ENCODE peak calls at places on chromosomes 3 and 15, in seven cellular contexts. I is psoas muscle, K is AG04450, O is thoracic aorta, H is fibroblast of lung, W is right cardiac atrium, C is gastrocnemius medialis. A is an unnamed sample.
A peak's percentile ranks its signal among the peaks of the same experiment; 100 is the strongest.

GRCh38 chr3:128569756-128570155 is 76.8 kb upstream of the GATA2 start:
- DNase-seq in I (no peak), K (no peak), O (no peak), H (no peak), W (no peak), C (no peak), A (no peak)

GRCh38 chr15:94674251-94674650 is 442.9 kb downstream of the MCTP2 start:
- DNase-seq in I (no peak), K (no peak), O (no peak), H (peak; percentile 37), W (no peak), C (no peak), A (peak; percentile 1)

GRCh38 chr3:141414141-141414689 is 45.9 kb downstream of the ZBTB38 start:
- DNase-seq in I (peak; percentile 53), K (no peak), O (no peak), H (no peak), W (no peak), C (no peak), A (peak; percentile 57)

GRCh38 chr3:182862159-182862860 is 69.0 kb downstream of the ATP11B start:
- DNase-seq in I (no peak), K (no peak), O (no peak), H (no peak), W (no peak), C (no peak), A (no peak)

GRCh38 chr3:125582707-125583106 is 12.6 kb downstream of the OSBPL11 start:
- DNase-seq in I (no peak), K (no peak), O (no peak), H (peak; percentile 27), W (no peak), C (no peak), A (peak; percentile 18)

GRCh38 chr3:189144645-189145044 is 27.1 kb upstream of the TPRG1 start:
- DNase-seq in I (no peak), K (no peak), O (no peak), H (peak; percentile 55), W (no peak), C (no peak), A (peak; percentile 68)

GRCh38 chr3:99825239-99825638 is 7.6 kb downstream of the CMSS1 start:
- DNase-seq in I (no peak), K (no peak), O (no peak), H (no peak), W (no peak), C (no peak), A (no peak)

GRCh38 chr3:5143459-5143858 is 21.4 kb downstream of the ARL8B start:
- DNase-seq in I (no peak), K (no peak), O (no peak), H (no peak), W (no peak), C (no peak), A (no peak)

GRCh38 chr3:10762611-10763247 is 53.3 kb upstream of the SLC6A11 start:
- DNase-seq in I (no peak), K (no peak), O (no peak), H (no peak), W (no peak), C (no peak), A (no peak)

GRCh38 chr3:4988815-4989648 is 9.8 kb downstream of the BHLHE40 start:
- DNase-seq in I (peak; percentile 86), K (no peak), O (no peak), H (peak; percentile 77), W (peak; percentile 47), C (peak; percentile 97), A (no peak)

GRCh38 chr3:110180733-110181132 is 843.4 kb upstream of the DPPA4 start:
- DNase-seq in I (peak; percentile 25), K (no peak), O (no peak), H (peak; percentile 69), W (no peak), C (peak; percentile 34), A (no peak)

GRCh38 chr3:20450611-20451010 is 264.6 kb upstream of the SGO1 start:
- DNase-seq in I (no peak), K (no peak), O (no peak), H (no peak), W (no peak), C (no peak), A (no peak)

GRCh38 chr15:31178705-31179104 is 77.2 kb upstream of the TRPM1 start:
- DNase-seq in I (no peak), K (no peak), O (no peak), H (no peak), W (no peak), C (no peak), A (no peak)

GRCh38 chr3:179414804-179415203 is 36.5 kb downstream of the GNB4 start:
- DNase-seq in I (no peak), K (no peak), O (no peak), H (no peak), W (no peak), C (no peak), A (no peak)

GRCh38 chr3:106114220-106114619 is 245.4 kb upstream of the CBLB start:
- DNase-seq in I (no peak), K (no peak), O (no peak), H (peak; percentile 47), W (no peak), C (no peak), A (peak; percentile 66)

GRCh38 chr3:45105855-45106655 is 40.1 kb downstream of the CDCP1 start:
- DNase-seq in I (no peak), K (peak; percentile 75), O (no peak), H (peak; percentile 87), W (no peak), C (no peak), A (no peak)

GRCh38 chr3:48474619-48475018 is 28.1 kb downstream of the ATRIP start:
- DNase-seq in I (no peak), K (no peak), O (no peak), H (no peak), W (no peak), C (no peak), A (no peak)

GRCh38 chr3:58963928-58964497 is 85.8 kb downstream of the CFAP20DC start:
- DNase-seq in I (no peak), K (no peak), O (no peak), H (peak; percentile 43), W (no peak), C (no peak), A (no peak)

GRCh38 chr3:180447156-180447555 is 154.8 kb upstream of the TTC14 start:
- DNase-seq in I (no peak), K (no peak), O (no peak), H (no peak), W (no peak), C (no peak), A (no peak)

GRCh38 chr3:77038468-77038927 is 1.4 kb upstream of the ROBO2 start:
- DNase-seq in I (peak; percentile 62), K (peak; percentile 70), O (no peak), H (peak; percentile 93), W (peak; percentile 59), C (peak; percentile 19), A (peak; percentile 89)

GRCh38 chr15:37032091-37032775 is 68.1 kb downstream of the MEIS2 start:
- DNase-seq in I (no peak), K (no peak), O (no peak), H (no peak), W (no peak), C (no peak), A (no peak)

GRCh38 chr3:129119365-129120100 is 2.1 kb downstream of the RAB43 start:
- DNase-seq in I (no peak), K (no peak), O (no peak), H (no peak), W (no peak), C (no peak), A (peak; percentile 7)

GRCh38 chr15:80780416-80781221 is 1.4 kb downstream of the CEMIP start:
- DNase-seq in I (peak; percentile 58), K (no peak), O (no peak), H (peak; percentile 53), W (peak; percentile 72), C (no peak), A (peak; percentile 89)

DNA sequence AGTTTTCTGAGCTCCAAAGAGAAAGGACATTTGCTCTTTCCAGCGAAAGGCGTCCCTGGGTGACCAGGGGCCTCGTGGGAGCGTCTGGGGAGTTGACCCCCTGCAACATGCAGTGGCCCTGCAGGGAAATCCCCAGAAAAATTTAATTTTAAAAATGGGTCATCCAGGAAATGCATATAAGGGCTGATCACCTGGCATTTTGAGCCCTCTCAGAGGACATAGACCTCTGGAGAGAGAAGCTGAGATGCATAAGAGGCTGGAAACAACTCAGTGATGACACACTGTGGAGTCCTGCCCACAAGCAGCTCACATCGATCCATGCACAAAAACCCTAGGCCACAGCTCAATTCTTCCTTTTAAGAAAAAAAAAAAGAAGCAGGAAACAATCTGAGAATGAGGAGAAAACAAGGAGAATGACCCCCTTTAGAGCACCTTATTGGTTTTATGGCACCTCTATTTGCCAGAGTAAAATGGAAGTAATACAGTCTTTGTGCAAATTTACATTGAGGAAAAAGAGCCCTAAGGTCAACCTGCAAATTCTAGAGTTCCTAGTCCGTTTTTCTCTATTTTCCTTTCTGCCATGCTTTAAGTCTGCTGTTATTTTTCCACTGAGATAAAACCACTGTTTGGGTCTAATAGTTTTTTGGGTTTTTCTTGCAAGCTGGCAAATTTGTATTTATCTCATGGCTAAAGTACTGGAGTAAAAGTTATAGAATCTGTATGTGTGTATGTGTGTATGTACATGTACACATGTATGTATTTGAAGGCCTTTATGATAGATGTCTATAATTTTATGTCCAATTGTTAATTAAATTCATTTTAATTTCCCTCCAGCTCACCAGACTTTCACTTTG is 6.9 kb upstream of the BDH1 start:
- DNase-seq in I (no peak), K (no peak), O (no peak), H (no peak), W (no peak), C (no peak), A (no peak)
- H3K9me3 ChIP-seq in I (no peaks in the 10 kb centered on the region), K (peaks cover 7% of the 10 kb centered on the region), O (no peaks in the 10 kb centered on the region), H (no peaks in the 10 kb centered on the region), W (no peaks in the 10 kb centered on the region), C (no peaks in the 10 kb centered on the region), A (no peaks in the 10 kb centered on the region)

GRCh38 chr3:195443391-195443989 is 670 bp upstream of the ACAP2 start:
- DNase-seq in I (no peak), K (no peak), O (no peak), H (no peak), W (no peak), C (no peak), A (no peak)
- H3K4me3 ChIP-seq in I (peak overlapping the region; percentile 56), K (peak overlapping the region; percentile 30), O (peak overlapping the region; percentile 60), H (peak overlapping the region; percentile 8), W (peak overlapping the region; percentile 18), C (peak overlapping the region; percentile 45), A (no peak overlapping the region)

GRCh38 chr15:25062551-25063430 is 108.0 kb downstream of the SNRPN start:
- DNase-seq in I (no peak), K (no peak), O (no peak), H (no peak), W (no peak), C (peak; percentile 6), A (no peak)
- H3K9me3 ChIP-seq in I (peaks cover 98% of the 10 kb centered on the region), K (peaks cover 100% of the 10 kb centered on the region), O (peaks cover 100% of the 10 kb centered on the region), H (peaks cover 55% of the 10 kb centered on the region), W (peaks cover 96% of the 10 kb centered on the region), C (peaks cover 18% of the 10 kb centered on the region), A (peaks cover 17% of the 10 kb centered on the region)

DNA sequence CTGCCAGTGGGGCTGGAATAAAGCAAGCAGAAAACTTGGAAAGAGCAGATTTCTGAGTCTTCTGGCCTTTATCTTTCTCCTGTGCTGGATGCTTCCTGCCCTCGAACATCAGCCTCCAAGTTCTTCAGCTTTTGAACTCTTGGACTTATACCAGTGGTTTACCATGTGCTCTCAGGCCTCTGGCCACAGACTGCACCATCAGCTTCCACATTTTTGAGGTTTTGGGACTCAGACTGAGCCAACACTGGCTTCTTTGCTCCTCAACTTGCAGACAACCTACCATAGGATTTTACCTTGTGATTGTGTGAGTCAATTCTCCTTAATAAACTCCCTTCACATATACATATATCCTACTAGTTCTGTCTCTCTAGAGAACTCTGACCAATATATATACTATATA is 706.6 kb downstream of the NR2F2 start:
- DNase-seq in I (no peak), K (no peak), O (no peak), H (peak; percentile 6), W (no peak), C (no peak), A (no peak)
- H3K4me3 ChIP-seq in I (no peak overlapping the region), K (no peak overlapping the region), O (no peak overlapping the region), H (no peak overlapping the region), W (no peak overlapping the region), C (no peak overlapping the region), A (no peak overlapping the region)

GRCh38 chr15:26807517-26808427 is 34.9 kb upstream of the GABRB3 start:
- DNase-seq in I (no peak), K (no peak), O (no peak), H (no peak), W (no peak), C (no peak), A (no peak)
- H3K9me3 ChIP-seq in I (peaks cover 5% of the 10 kb centered on the region), K (peaks cover 23% of the 10 kb centered on the region), O (no peaks in the 10 kb centered on the region), H (no peaks in the 10 kb centered on the region), W (no peaks in the 10 kb centered on the region), C (no peaks in the 10 kb centered on the region), A (no peaks in the 10 kb centered on the region)

A was measured in cardiac muscle cell.